ENCODE peak calls at places on chromosomes 1 and 21, in four cellular contexts. V is thoracic aorta, P is PC-9, R is colonic mucosa. N is an unnamed sample.

GRCh38 chr1:55131801-55132200 is 83.4 kb downstream of the USP24 start:
- DNase-seq in V (no peak), P (no peak), R (no peak), N (no peak)

GRCh38 chr1:37673920-37674319 is 18.4 kb upstream of the CDCA8 start:
- DNase-seq in V (no peak), P (no peak), R (peak), N (no peak)

GRCh38 chr1:92599184-92599583 is 112.5 kb upstream of the GFI1 start:
- DNase-seq in V (no peak), P (peak), R (no peak), N (no peak)

GRCh38 chr1:109547412-109548320 is 749 bp upstream of the GNAI3 start:
- DNase-seq in V (no peak), P (peak), R (peak), N (peak)

GRCh38 chr21:36606292-36606982 is 92.5 kb upstream of the SIM2 start:
- DNase-seq in V (no peak), P (no peak), R (no peak), N (no peak)

GRCh38 chr1:168112673-168113305 is 23.9 kb downstream of the GPR161 start:
- DNase-seq in V (no peak), P (peak), R (no peak), N (no peak)

GRCh38 chr1:99565606-99566289 is 80.2 kb upstream of the PALMD start:
- DNase-seq in V (no peak), P (no peak), R (no peak), N (no peak)

GRCh38 chr1:211753649-211754251 is 76.8 kb downstream of the LPGAT1 start:
- DNase-seq in V (no peak), P (no peak), R (no peak), N (no peak)

GRCh38 chr1:216758182-216758581 is 35.0 kb upstream of the ESRRG start:
- DNase-seq in V (no peak), P (no peak), R (no peak), N (no peak)

GRCh38 chr1:150764617-150765090 is 924 bp downstream of the CTSS start:
- DNase-seq in V (no peak), P (peak), R (no peak), N (no peak)

GRCh38 chr1:238991730-238992490 is 394.5 kb upstream of the CHRM3 start:
- DNase-seq in V (no peak), P (no peak), R (no peak), N (no peak)

GRCh38 chr1:150409504-150410362 is 45.8 kb downstream of the RPRD2 start:
- DNase-seq in V (no peak), P (no peak), R (no peak), N (no peak)

GRCh38 chr1:86811128-86811527 is 102.8 kb downstream of the SELENOF start:
- DNase-seq in V (no peak), P (no peak), R (peak), N (no peak)

GRCh38 chr1:23369335-23370013 is at the start of gene ZNF436:
- DNase-seq in V (peak), P (no peak), R (peak), N (peak)

GRCh38 chr1:17926906-17927305 is 171.8 kb downstream of the ACTL8 start:
- DNase-seq in V (no peak), P (no peak), R (no peak), N (no peak)

GRCh38 chr1:46301406-46302090 is 1.9 kb downstream of the LRRC41 start:
- DNase-seq in V (no peak), P (no peak), R (peak), N (peak)

GRCh38 chr1:248751635-248752034 is 3.9 kb downstream of the LYPD8 start:
- DNase-seq in V (no peak), P (no peak), R (no peak), N (no peak)

GRCh38 chr1:89302697-89303332 is 30.2 kb upstream of the GBP5 start:
- DNase-seq in V (no peak), P (no peak), R (no peak), N (no peak)

GRCh38 chr1:52955129-52955970 is 28.3 kb downstream of the SCP2 start:
- DNase-seq in V (no peak), P (no peak), R (peak), N (no peak)

GRCh38 chr1:119882172-119883029 is 13.9 kb downstream of the ADAM30 start:
- DNase-seq in V (no peak), P (no peak), R (no peak), N (no peak)

GRCh38 chr1:173134029-173134428 is 73.1 kb downstream of the TNFSF4 start:
- DNase-seq in V (no peak), P (no peak), R (no peak), N (no peak)

GRCh38 chr1:36874271-36875017 is 159.9 kb downstream of the GRIK3 start:
- DNase-seq in V (no peak), P (no peak), R (no peak), N (no peak)

GRCh38 chr1:8836228-8836627 is 18.8 kb upstream of the RERE start:
- DNase-seq in V (no peak), P (no peak), R (no peak), N (no peak)

GRCh38 chr1:27418786-27419185 is 26.4 kb downstream of the GPR3 start:
- DNase-seq in V (no peak), P (no peak), R (no peak), N (no peak)

GRCh38 chr1:87450615-87451209 is 122.0 kb downstream of the LMO4 start:
- DNase-seq in V (no peak), P (no peak), R (peak), N (no peak)

GRCh38 chr1:234186037-234186688 is 187.1 kb upstream of the COA6 start:
- DNase-seq in V (no peak), P (peak), R (no peak), N (no peak)

GRCh38 chr1:8780405-8780804 is 37.0 kb downstream of the RERE start:
- DNase-seq in V (no peak), P (no peak), R (no peak), N (no peak)

GRCh38 chr1:223514644-223515043 is 121.4 kb downstream of the CCDC185 start:
- DNase-seq in V (no peak), P (no peak), R (no peak), N (no peak)

GRCh38 chr1:225458222-225458631 is 30.4 kb upstream of the LBR start:
- DNase-seq in V (no peak), P (no peak), R (no peak), N (no peak)

GRCh38 chr1:18948048-18948912 is 8.2 kb downstream of the IFFO2 start:
- DNase-seq in V (no peak), P (no peak), R (no peak), N (no peak)

GRCh38 chr1:44423706-44424546 is 18.9 kb downstream of the RNF220 start:
- DNase-seq in V (peak), P (no peak), R (peak), N (no peak)

GRCh38 chr21:36803801-36804452 is 105.0 kb downstream of the SIM2 start:
- DNase-seq in V (no peak), P (no peak), R (no peak), N (no peak)

GRCh38 chr21:27369234-27369633 is 402.3 kb upstream of the ADAMTS5 start:
- DNase-seq in V (no peak), P (no peak), R (no peak), N (no peak)

GRCh38 chr1:114002492-114003290 is 23.4 kb downstream of the OLFML3 start:
- DNase-seq in V (no peak), P (no peak), R (no peak), N (no peak)

GRCh38 chr1:31625561-31626272 is 8.2 kb downstream of the HCRTR1 start:
- DNase-seq in V (no peak), P (no peak), R (no peak), N (no peak)

GRCh38 chr21:46489800-46490199 is 31.1 kb downstream of the DIP2A start:
- DNase-seq in V (no peak), P (no peak), R (no peak), N (no peak)

GRCh38 chr1:11938722-11939526 is 4.4 kb downstream of the PLOD1 start:
- DNase-seq in V (no peak), P (no peak), R (no peak), N (peak)

GRCh38 chr1:237672748-237673147 is 218.0 kb downstream of the ZP4 start:
- DNase-seq in V (no peak), P (no peak), R (no peak), N (no peak)

DNA sequence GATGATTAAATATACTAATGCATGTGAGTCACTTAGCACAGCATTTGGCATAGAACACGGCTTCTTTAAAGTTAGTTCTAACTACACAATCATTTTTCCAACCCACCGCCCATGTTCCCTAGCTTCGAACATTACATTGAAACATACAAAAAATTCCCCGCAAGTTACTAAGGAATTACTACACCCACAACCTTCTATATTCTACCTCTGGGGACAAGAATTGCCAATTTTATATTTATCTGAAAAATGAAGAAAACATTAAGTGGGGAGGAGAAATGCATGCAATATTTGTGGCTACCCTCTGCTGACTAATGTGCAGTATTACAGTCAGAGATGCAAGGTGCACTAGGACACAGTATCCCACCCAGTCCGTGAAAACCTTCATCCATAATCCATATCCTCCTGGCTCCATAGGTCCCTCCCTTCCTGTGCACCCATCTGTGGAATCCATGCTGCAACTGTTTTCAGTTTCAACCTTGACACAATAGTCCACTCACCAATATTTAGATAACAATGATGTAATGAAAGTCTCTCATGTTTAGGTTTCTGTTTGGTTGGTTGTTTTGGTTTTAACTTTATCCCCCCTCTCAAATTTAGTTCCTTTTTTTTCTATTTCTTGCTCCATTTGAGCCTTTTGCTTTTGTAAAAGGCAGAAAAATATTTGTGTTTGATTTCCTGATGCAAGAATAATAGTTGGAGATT is 31.6 kb downstream of the RGS5 start:
- DNase-seq in V (no peak), P (no peak), R (no peak), N (no peak)
- TF ChIP-seq CTCF in V (peak), P (peak), R (no peak), N (peak)

DNA sequence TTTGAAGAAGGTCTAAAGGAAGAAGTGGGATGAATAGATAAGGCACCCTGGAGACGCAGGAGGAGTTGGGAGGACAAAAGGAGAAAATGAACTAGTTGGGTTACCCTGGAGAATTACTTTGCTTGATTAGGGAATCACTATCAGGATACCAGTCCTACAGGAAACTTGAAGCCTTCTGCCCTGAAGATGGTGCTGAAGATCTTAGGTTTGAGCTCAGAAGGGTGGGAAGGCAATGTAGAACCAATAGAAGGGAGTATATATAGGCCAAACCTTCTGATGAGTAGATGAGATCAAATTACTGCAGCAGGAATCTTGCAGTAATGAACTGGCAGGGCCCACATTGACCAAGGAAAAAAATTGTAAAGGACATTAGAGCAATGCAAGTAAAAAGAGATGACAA is 116.4 kb upstream of the CACYBP start:
- DNase-seq in V (no peak), P (peak), R (no peak), N (no peak)
- TF ChIP-seq CTCF in V (no peak), P (peak), R (no peak), N (no peak)

DNA sequence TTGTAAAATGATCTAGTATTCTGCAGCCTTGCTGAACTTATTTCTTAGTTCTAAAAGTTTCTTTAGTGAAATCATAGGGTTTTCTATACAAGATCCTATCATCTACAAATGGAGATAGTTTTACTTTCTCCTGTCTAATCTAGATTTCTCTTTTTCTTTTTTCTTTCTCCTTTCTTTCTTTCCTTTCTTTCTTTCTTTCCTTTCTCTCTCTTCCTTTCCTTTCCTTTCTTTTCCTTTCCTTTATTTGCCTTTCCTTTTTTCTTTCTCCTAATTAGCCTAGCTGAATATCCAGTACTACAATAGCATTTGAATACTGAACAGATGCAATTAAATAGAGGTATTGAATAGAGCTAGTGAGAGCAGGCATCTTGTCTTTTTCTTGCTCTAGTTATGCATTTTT is 186.6 kb upstream of the SPAG17 start:
- DNase-seq in V (no peak), P (no peak), R (no peak), N (no peak)
- TF ChIP-seq CTCF in V (no peak), P (no peak), R (no peak), N (no peak)

GRCh38 chr1:175434268-175434860 is 241.8 kb upstream of the KIAA0040 start:
- DNase-seq in V (no peak), P (no peak), R (no peak), N (no peak)
- TF ChIP-seq CTCF in V (no peak), P (peak), R (no peak), N (no peak)

DNA sequence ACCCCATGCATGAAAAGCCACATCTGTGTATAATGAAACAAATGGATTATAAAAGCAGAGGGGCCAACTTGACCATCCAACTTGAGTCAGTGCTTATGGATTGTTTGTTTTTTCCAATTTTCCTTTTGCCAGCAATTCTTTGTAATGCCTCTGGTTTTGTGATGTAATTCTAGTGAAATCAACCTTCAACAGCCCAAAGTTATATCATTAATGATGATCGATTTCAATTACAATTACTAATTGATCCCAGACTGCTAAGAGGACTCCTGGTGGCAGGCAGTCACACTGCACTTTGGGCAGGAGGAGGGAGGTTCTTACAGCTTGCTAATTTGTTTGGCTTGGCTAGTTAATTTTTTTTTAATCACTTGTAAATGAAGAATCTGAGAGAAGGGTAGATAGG is 552.3 kb downstream of the NUF2 start:
- DNase-seq in V (no peak), P (no peak), R (no peak), N (no peak)
- TF ChIP-seq CTCF in V (no peak), P (peak), R (no peak), N (peak)

DNA sequence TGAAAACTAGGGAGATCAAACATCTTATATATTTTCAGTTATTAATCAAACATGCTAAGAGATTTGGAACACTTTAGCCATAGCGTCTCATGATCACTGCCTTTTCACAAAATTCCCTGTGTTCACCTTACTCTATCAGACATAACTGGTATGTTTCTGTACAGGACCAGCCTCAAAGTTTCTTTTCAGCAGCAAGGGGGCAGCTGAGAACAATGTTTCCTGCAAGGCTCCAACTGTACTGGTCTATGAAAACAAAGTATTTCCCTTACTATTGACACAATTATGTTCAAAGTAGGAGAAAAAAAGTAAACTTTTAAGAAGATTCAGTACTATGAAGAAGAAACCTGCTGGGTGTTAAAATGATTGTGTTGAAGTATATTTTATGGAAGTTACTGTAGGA is 98.5 kb downstream of the ATF6 start:
- DNase-seq in V (no peak), P (no peak), R (no peak), N (no peak)
- TF ChIP-seq CTCF in V (peak), P (no peak), R (no peak), N (peak)

GRCh38 chr1:117313555-117313954 is 53.7 kb upstream of the MAN1A2 start:
- DNase-seq in V (no peak), P (no peak), R (no peak), N (no peak)

GRCh38 chr1:117318456-117318855 is 48.8 kb upstream of the MAN1A2 start:
- DNase-seq in V (no peak), P (no peak), R (no peak), N (no peak)

GRCh38 chr1:117308406-117308916 is 58.8 kb upstream of the MAN1A2 start:
- DNase-seq in V (no peak), P (no peak), R (no peak), N (no peak)

GRCh38 chr1:117318011-117318410 is 49.2 kb upstream of the MAN1A2 start:
- DNase-seq in V (no peak), P (no peak), R (no peak), N (no peak)

GRCh38 chr1:117312453-117313138 is 54.7 kb upstream of the MAN1A2 start:
- DNase-seq in V (no peak), P (peak), R (no peak), N (no peak)
- TF ChIP-seq CTCF in V (peak), P (peak), R (peak), N (no peak)

DNA sequence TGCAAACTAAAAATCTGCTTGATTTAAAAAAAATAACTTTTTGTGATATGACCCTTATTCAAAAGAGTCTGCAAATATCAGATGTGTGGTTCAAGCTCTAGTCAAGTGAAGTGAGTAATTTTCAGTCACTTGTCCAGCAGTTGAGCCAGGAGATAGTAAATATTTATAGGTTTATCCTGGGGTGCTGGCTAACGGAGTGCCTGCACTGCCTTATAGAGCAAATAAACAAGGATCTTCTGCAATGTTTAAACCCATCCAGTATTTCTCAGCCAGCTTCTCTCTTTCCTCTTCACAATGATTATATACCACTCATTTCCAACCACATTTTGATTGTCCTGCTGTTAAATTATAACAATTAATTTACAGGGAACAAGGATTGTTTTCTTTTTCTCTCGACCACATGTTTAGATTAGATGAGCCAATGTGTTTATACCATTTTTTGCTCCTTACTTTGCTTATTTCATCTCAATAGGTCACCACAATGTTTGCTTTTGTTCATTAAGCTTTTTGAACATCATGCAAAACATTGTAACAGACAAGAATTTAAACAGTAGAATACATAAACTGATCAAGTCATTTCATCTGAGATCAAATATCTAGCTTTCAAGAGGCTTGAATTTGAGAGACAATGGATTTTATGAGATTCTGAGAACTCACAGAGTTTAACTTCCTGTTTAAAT is 60.3 kb upstream of the GREM2 start:
- DNase-seq in V (no peak), P (no peak), R (no peak), N (no peak)
- TF ChIP-seq CTCF in V (no peak), P (no peak), R (no peak), N (no peak)